ENCODE peak calls at places on chromosomes 12 and 14, in eight cellular contexts. One of them, this sample, is unnamed.

GRCh38 chr14:32724864-32725550 is 213.7 kb upstream of the NPAS3 start:
- DNase-seq in NCI-H774: no peak
- DNase-seq in astrocyte of the hippocampus: peak; percentile 92
- DNase-seq in MV-4-11: no peak
- DNase-seq in substantia nigra: no peak
- DNase-seq in Caco-2: no peak
- DNase-seq in cardiac muscle cell: peak; percentile 83
- DNase-seq in NCI-H2081: no peak
- DNase-seq in this sample: no peak

GRCh38 chr14:65098586-65098985 is 3.7 kb downstream of the MAX start:
- DNase-seq in NCI-H2081: no peak
- DNase-seq in Caco-2: no peak
- DNase-seq in substantia nigra: no peak
- DNase-seq in MV-4-11: peak; percentile 86
- DNase-seq in NCI-H774: no peak
- DNase-seq in cardiac muscle cell: peak; percentile 38
- DNase-seq in astrocyte of the hippocampus: no peak
- DNase-seq in this sample: no peak

GRCh38 chr14:63764620-63765139 is 36.8 kb upstream of the SGPP1 start:
- DNase-seq in NCI-H2081: no peak
- DNase-seq in cardiac muscle cell: no peak
- DNase-seq in Caco-2: no peak
- DNase-seq in astrocyte of the hippocampus: no peak
- DNase-seq in MV-4-11: no peak
- DNase-seq in substantia nigra: no peak
- DNase-seq in NCI-H774: no peak
- DNase-seq in this sample: no peak

GRCh38 chr12:94779520-94779919 is 129.2 kb upstream of the TMCC3 start:
- DNase-seq in NCI-H774: no peak
- DNase-seq in cardiac muscle cell: peak; percentile 89
- DNase-seq in astrocyte of the hippocampus: peak; percentile 97
- DNase-seq in Caco-2: no peak
- DNase-seq in MV-4-11: no peak
- DNase-seq in NCI-H2081: no peak
- DNase-seq in substantia nigra: no peak
- DNase-seq in this sample: no peak

GRCh38 chr12:81170072-81170471 is 92.2 kb downstream of the ACSS3 start:
- DNase-seq in NCI-H774: no peak
- DNase-seq in Caco-2: no peak
- DNase-seq in astrocyte of the hippocampus: no peak
- DNase-seq in MV-4-11: no peak
- DNase-seq in substantia nigra: no peak
- DNase-seq in NCI-H2081: no peak
- DNase-seq in cardiac muscle cell: peak; percentile 19
- DNase-seq in this sample: no peak

GRCh38 chr12:88310069-88310468 is 168.0 kb downstream of the TMTC3 start:
- DNase-seq in NCI-H774: no peak
- DNase-seq in NCI-H2081: no peak
- DNase-seq in Caco-2: no peak
- DNase-seq in MV-4-11: no peak
- DNase-seq in cardiac muscle cell: peak; percentile 79
- DNase-seq in substantia nigra: no peak
- DNase-seq in astrocyte of the hippocampus: no peak
- DNase-seq in this sample: no peak

GRCh38 chr12:9928607-9929006 is 3.6 kb downstream of the CLEC2A start:
- DNase-seq in substantia nigra: no peak
- DNase-seq in astrocyte of the hippocampus: no peak
- DNase-seq in MV-4-11: peak; percentile 83
- DNase-seq in NCI-H774: no peak
- DNase-seq in cardiac muscle cell: no peak
- DNase-seq in Caco-2: no peak
- DNase-seq in NCI-H2081: no peak
- DNase-seq in this sample: no peak

GRCh38 chr14:65079201-65079600 is 23.1 kb downstream of the MAX start:
- DNase-seq in Caco-2: no peak
- DNase-seq in NCI-H774: no peak
- DNase-seq in cardiac muscle cell: peak; percentile 21
- DNase-seq in astrocyte of the hippocampus: no peak
- DNase-seq in NCI-H2081: no peak
- DNase-seq in substantia nigra: no peak
- DNase-seq in MV-4-11: no peak
- DNase-seq in this sample: no peak

GRCh38 chr12:45483571-45483970 is 245.9 kb upstream of the ARID2 start:
- DNase-seq in NCI-H2081: no peak
- DNase-seq in cardiac muscle cell: peak; percentile 60
- DNase-seq in NCI-H774: no peak
- DNase-seq in substantia nigra: no peak
- DNase-seq in astrocyte of the hippocampus: peak; percentile 28
- DNase-seq in Caco-2: no peak
- DNase-seq in MV-4-11: no peak
- DNase-seq in this sample: no peak

GRCh38 chr14:87457727-87458126 is 535.3 kb downstream of the GALC start:
- DNase-seq in NCI-H774: peak; percentile 30
- DNase-seq in substantia nigra: no peak
- DNase-seq in MV-4-11: peak; percentile 24
- DNase-seq in cardiac muscle cell: no peak
- DNase-seq in Caco-2: no peak
- DNase-seq in astrocyte of the hippocampus: no peak
- DNase-seq in NCI-H2081: no peak
- DNase-seq in this sample: no peak

GRCh38 chr12:102061096-102061555 is 665 bp downstream of the WASHC3 start:
- DNase-seq in Caco-2: peak; percentile 24
- DNase-seq in astrocyte of the hippocampus: no peak
- DNase-seq in substantia nigra: no peak
- DNase-seq in NCI-H774: no peak
- DNase-seq in MV-4-11: no peak
- DNase-seq in cardiac muscle cell: no peak
- DNase-seq in NCI-H2081: no peak
- DNase-seq in this sample: no peak